ENCODE peak calls at places on chromosome 18, in six cellular contexts. One of them, this sample, is unnamed.
A peak's percentile ranks its signal among the peaks of the same experiment; 100 is the strongest.

GRCh38 chr18:66196805-66197204 is 407.1 kb downstream of the CDH19 start:
- DNase-seq in lower lobe of right lung: no peak
- DNase-seq in fibroblast of lung: no peak
- DNase-seq in adrenal gland: no peak
- DNase-seq in A549: no peak
- DNase-seq in HCT116: no peak
- DNase-seq in this sample: no peak

GRCh38 chr18:68445668-68446426 is 269.1 kb downstream of the TMX3 start:
- DNase-seq in lower lobe of right lung: no peak
- DNase-seq in fibroblast of lung: no peak
- DNase-seq in adrenal gland: no peak
- DNase-seq in A549: no peak
- DNase-seq in HCT116: no peak
- DNase-seq in this sample: no peak

GRCh38 chr18:67862069-67862468 is 345.5 kb upstream of the DSEL start:
- DNase-seq in lower lobe of right lung: no peak
- DNase-seq in fibroblast of lung: peak; percentile 69
- DNase-seq in adrenal gland: no peak
- DNase-seq in A549: no peak
- DNase-seq in HCT116: no peak
- DNase-seq in this sample: no peak

GRCh38 chr18:46343940-46344372 is 239.8 kb downstream of the HAUS1 start:
- DNase-seq in lower lobe of right lung: peak; percentile 61
- DNase-seq in fibroblast of lung: no peak
- DNase-seq in adrenal gland: peak; percentile 26
- DNase-seq in A549: no peak
- DNase-seq in HCT116: no peak
- DNase-seq in this sample: no peak

GRCh38 chr18:74840492-74841167 is 243.0 kb downstream of the ZNF407 start:
- DNase-seq in lower lobe of right lung: no peak
- DNase-seq in fibroblast of lung: peak; percentile 63
- DNase-seq in adrenal gland: no peak
- DNase-seq in A549: no peak
- DNase-seq in HCT116: no peak
- DNase-seq in this sample: no peak

GRCh38 chr18:13910986-13911385 is 4.3 kb downstream of the MC2R start:
- DNase-seq in lower lobe of right lung: no peak
- DNase-seq in fibroblast of lung: no peak
- DNase-seq in adrenal gland: no peak
- DNase-seq in A549: no peak
- DNase-seq in HCT116: no peak
- DNase-seq in this sample: no peak

GRCh38 chr18:8337216-8337615 is 272.0 kb upstream of the RAB12 start:
- DNase-seq in lower lobe of right lung: no peak
- DNase-seq in fibroblast of lung: peak; percentile 56
- DNase-seq in adrenal gland: no peak
- DNase-seq in A549: no peak
- DNase-seq in HCT116: no peak
- DNase-seq in this sample: no peak

GRCh38 chr18:9741821-9742541 is 33.9 kb downstream of the RAB31 start:
- DNase-seq in lower lobe of right lung: no peak
- DNase-seq in fibroblast of lung: no peak
- DNase-seq in adrenal gland: peak; percentile 49
- DNase-seq in A549: no peak
- DNase-seq in HCT116: no peak
- DNase-seq in this sample: no peak

GRCh38 chr18:655445-655844 is 2.0 kb upstream of the TYMS start:
- DNase-seq in lower lobe of right lung: no peak
- DNase-seq in fibroblast of lung: no peak
- DNase-seq in adrenal gland: no peak
- DNase-seq in A549: no peak
- DNase-seq in HCT116: no peak
- DNase-seq in this sample: no peak

GRCh38 chr18:45505497-45506206 is 109.6 kb upstream of the SLC14A2 start:
- DNase-seq in lower lobe of right lung: no peak
- DNase-seq in fibroblast of lung: peak; percentile 36
- DNase-seq in adrenal gland: no peak
- DNase-seq in A549: no peak
- DNase-seq in HCT116: no peak
- DNase-seq in this sample: no peak

GRCh38 chr18:23283933-23284430 is 148.7 kb downstream of the CABLES1 start:
- DNase-seq in lower lobe of right lung: no peak
- DNase-seq in fibroblast of lung: peak; percentile 79
- DNase-seq in adrenal gland: peak; percentile 30
- DNase-seq in A549: peak; percentile 33
- DNase-seq in HCT116: peak; percentile 65
- DNase-seq in this sample: no peak

GRCh38 chr18:3689986-3690681 is 240.2 kb downstream of the TGIF1 start:
- DNase-seq in lower lobe of right lung: no peak
- DNase-seq in fibroblast of lung: no peak
- DNase-seq in adrenal gland: no peak
- DNase-seq in A549: no peak
- DNase-seq in HCT116: no peak
- DNase-seq in this sample: no peak

GRCh38 chr18:64403784-64404498 is 255.1 kb upstream of the LINC00305 start:
- DNase-seq in lower lobe of right lung: no peak
- DNase-seq in fibroblast of lung: no peak
- DNase-seq in adrenal gland: no peak
- DNase-seq in A549: no peak
- DNase-seq in HCT116: no peak
- DNase-seq in this sample: no peak

GRCh38 chr18:34495434-34495833 is 214.7 kb upstream of the DTNA start:
- DNase-seq in lower lobe of right lung: no peak
- DNase-seq in fibroblast of lung: no peak
- DNase-seq in adrenal gland: no peak
- DNase-seq in A549: no peak
- DNase-seq in HCT116: no peak
- DNase-seq in this sample: no peak

GRCh38 chr18:58255701-58256311 is 211.8 kb downstream of the NEDD4L start:
- DNase-seq in lower lobe of right lung: no peak
- DNase-seq in fibroblast of lung: no peak
- DNase-seq in adrenal gland: no peak
- DNase-seq in A549: no peak
- DNase-seq in HCT116: no peak
- DNase-seq in this sample: no peak

GRCh38 chr18:50928551-50928950 is 39.3 kb upstream of the ELAC1 start:
- DNase-seq in lower lobe of right lung: no peak
- DNase-seq in fibroblast of lung: peak; percentile 39
- DNase-seq in adrenal gland: no peak
- DNase-seq in A549: no peak
- DNase-seq in HCT116: no peak
- DNase-seq in this sample: no peak

GRCh38 chr18:5879479-5879882 is 15.8 kb downstream of the TMEM200C start:
- DNase-seq in lower lobe of right lung: no peak
- DNase-seq in fibroblast of lung: peak; percentile 44
- DNase-seq in adrenal gland: no peak
- DNase-seq in A549: no peak
- DNase-seq in HCT116: no peak
- DNase-seq in this sample: peak; percentile 11

GRCh38 chr18:52160652-52161051 is 179.3 kb upstream of the DCC start:
- DNase-seq in lower lobe of right lung: no peak
- DNase-seq in fibroblast of lung: peak; percentile 51
- DNase-seq in adrenal gland: no peak
- DNase-seq in A549: no peak
- DNase-seq in HCT116: no peak
- DNase-seq in this sample: no peak

GRCh38 chr18:13429016-13429415 is 210.5 kb downstream of the LDLRAD4 start:
- DNase-seq in lower lobe of right lung: no peak
- DNase-seq in fibroblast of lung: no peak
- DNase-seq in adrenal gland: no peak
- DNase-seq in A549: no peak
- DNase-seq in HCT116: no peak
- DNase-seq in this sample: no peak

GRCh38 chr18:35386600-35387366 is 9.6 kb upstream of the ZNF396 start:
- DNase-seq in lower lobe of right lung: peak; percentile 59
- DNase-seq in fibroblast of lung: peak; percentile 74
- DNase-seq in adrenal gland: peak; percentile 77
- DNase-seq in A549: peak; percentile 59
- DNase-seq in HCT116: peak; percentile 69
- DNase-seq in this sample: peak; percentile 63

GRCh38 chr18:8287184-8287885 is 321.9 kb upstream of the RAB12 start:
- DNase-seq in lower lobe of right lung: no peak
- DNase-seq in fibroblast of lung: no peak
- DNase-seq in adrenal gland: no peak
- DNase-seq in A549: no peak
- DNase-seq in HCT116: no peak
- DNase-seq in this sample: no peak

GRCh38 chr18:53984021-53984420 is 240.4 kb downstream of the MBD2 start:
- DNase-seq in lower lobe of right lung: no peak
- DNase-seq in fibroblast of lung: peak; percentile 13
- DNase-seq in adrenal gland: no peak
- DNase-seq in A549: no peak
- DNase-seq in HCT116: no peak
- DNase-seq in this sample: no peak

DNA sequence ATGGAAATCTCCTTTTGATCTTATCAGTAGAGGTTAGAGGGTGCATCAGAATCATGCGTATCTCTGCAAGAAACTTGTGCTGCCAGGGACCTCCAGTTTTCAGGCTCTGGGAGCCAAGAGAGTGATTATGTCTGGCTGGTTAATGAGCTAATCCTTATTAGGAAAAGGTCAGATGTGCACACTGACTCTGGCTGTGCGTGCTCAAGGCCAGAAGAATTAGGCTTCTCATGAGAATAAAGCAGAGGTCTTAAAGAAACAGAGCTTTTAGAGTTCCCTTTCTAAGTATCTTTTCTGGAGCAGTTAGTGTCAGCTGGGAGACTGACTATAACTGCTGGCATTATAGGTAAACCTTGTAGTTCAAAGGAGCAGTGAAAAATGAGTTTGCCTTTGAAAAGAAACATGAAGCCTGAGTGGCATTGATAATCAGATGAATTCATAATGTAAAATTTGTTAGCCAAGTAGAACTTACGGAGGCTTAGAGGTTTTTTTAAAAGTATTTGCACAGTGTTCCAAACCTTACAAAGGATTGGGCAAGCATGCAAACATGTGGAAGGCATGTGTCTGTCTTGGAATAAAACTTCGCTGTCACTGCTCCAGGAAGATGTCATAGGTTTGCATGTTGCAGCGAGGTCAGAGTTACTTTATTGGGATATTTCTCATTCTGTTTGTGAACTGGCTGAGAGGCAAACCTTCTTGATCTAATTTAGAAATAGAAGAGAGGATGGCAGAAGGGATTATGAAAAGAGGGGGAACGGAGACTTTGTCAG is 151.7 kb downstream of the ARHGAP28 start:
- DNase-seq in lower lobe of right lung: no peak
- DNase-seq in fibroblast of lung: peak; percentile 37
- DNase-seq in adrenal gland: no peak
- DNase-seq in A549: no peak
- DNase-seq in HCT116: no peak
- DNase-seq in this sample: peak; percentile 8
- H3K27ac ChIP-seq in lower lobe of right lung: no peak overlapping the region
- H3K27ac ChIP-seq in fibroblast of lung: no peak overlapping the region
- H3K27ac ChIP-seq in adrenal gland: peak overlapping the region; percentile 34
- H3K27ac ChIP-seq in A549: no peak overlapping the region
- H3K27ac ChIP-seq in HCT116: no peak overlapping the region
- H3K27ac ChIP-seq in this sample: no peak overlapping the region

DNA sequence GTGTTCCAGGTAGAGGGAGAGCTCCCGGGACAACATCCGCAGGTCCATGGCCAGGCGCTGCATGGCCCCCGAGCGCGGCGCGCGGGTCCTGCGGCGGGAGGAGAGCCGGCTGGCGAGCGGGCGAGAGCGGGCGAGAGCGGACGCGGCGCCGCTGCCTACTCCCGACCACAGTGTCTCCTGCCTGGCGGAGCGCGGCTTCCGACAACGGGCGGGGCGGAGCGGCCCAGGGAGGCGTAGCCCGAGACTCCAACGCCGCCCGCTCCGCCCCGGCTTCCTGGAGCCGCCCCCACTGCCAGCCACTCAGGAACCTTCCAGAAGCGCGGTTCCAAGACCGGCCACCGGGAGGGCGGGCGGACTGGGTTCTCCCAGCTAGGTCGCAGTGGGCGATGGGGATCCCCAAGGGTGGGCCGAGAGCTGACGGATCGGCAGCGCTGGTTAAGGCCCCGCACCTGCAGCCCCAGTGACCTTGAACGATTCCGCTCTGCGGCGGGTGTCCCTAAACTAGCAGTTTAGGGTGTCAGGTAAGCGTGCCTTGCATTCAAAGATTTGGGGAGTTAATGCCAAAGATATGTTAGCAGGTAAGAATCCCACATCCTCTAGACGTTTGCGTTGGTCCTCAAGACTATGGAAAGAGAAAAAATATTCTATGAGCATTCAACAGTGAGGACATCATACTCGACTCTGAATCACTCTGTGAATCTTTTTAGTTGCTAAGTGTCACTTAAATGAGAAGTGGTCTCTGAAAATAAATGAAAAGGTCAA is at the start of gene ABHD3:
- DNase-seq in lower lobe of right lung: peak; percentile 97
- DNase-seq in fibroblast of lung: peak; percentile 88
- DNase-seq in adrenal gland: peak; percentile 93
- DNase-seq in A549: peak; percentile 61
- DNase-seq in HCT116: peak; percentile 75
- DNase-seq in this sample: peak; percentile 62
- TF ChIP-seq CTCF in lower lobe of right lung: peak; percentile 61
- TF ChIP-seq CTCF in fibroblast of lung: peak; percentile 34
- TF ChIP-seq CTCF in adrenal gland: peak; percentile 44
- TF ChIP-seq CTCF in A549: no peak
- TF ChIP-seq CTCF in HCT116: peak; percentile 24
- TF ChIP-seq CTCF in this sample: peak; percentile 45

DNA sequence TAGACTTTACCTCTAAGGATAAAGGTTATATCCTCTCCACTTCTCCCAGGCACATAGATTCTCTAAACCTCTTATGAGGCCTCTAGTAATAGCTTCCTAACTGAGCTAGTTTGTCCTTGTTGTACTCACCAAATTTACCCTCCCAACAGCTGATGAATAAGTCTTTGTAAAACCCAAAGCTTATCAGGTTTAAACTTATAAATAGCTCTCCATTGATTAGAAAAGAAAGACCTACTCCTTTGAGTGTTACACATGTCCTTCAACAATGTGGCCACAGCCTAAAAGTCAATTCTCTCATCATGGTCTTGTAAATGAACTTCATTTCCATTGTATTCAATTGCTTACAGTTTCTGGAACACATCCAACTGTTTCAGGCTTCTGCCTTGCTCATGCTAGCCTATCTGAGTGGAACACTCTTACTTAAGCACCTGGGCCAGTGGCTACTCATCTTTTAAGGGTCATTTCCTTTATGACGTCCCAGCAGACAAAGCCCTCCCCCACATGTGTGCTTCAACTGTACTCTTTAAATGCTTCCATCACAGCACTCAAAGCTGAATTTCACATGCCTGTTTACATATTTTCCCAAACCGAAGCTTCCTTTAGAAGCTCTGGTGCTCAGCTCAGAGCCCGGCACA is 131.6 kb downstream of the CDH2 start:
- DNase-seq in lower lobe of right lung: no peak
- DNase-seq in fibroblast of lung: peak; percentile 88
- DNase-seq in adrenal gland: no peak
- DNase-seq in A549: no peak
- DNase-seq in HCT116: no peak
- DNase-seq in this sample: peak; percentile 26
- H3K27ac ChIP-seq in lower lobe of right lung: no peak overlapping the region
- H3K27ac ChIP-seq in fibroblast of lung: no peak overlapping the region
- H3K27ac ChIP-seq in adrenal gland: no peak overlapping the region
- H3K27ac ChIP-seq in A549: no peak overlapping the region
- H3K27ac ChIP-seq in HCT116: no peak overlapping the region
- H3K27ac ChIP-seq in this sample: no peak overlapping the region

DNA sequence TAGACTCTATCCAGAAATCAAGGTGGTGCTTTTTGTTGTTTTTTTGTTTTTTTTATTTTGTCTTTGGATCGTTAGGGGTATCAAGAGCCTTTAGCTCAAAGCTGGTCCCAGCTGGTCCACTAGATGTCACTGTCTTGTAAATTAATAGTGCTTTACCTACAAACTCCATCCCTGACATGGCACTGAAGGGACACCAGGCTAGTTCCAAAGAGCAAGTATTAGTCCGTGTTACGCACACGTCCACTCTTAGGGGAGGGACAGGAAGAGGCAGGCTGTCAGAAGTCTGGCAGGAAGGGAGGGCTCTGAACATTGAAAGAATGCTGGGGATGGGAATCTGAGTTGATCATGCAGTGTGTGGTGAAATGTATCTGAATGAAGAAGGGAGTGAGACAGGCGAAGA is 85.9 kb upstream of the CCBE1 start:
- DNase-seq in lower lobe of right lung: no peak
- DNase-seq in fibroblast of lung: peak; percentile 60
- DNase-seq in adrenal gland: peak; percentile 62
- DNase-seq in A549: peak; percentile 27
- DNase-seq in HCT116: peak; percentile 85
- DNase-seq in this sample: no peak
- TF ChIP-seq CTCF in lower lobe of right lung: peak; percentile 23
- TF ChIP-seq CTCF in fibroblast of lung: peak; percentile 63
- TF ChIP-seq CTCF in adrenal gland: peak; percentile 35
- TF ChIP-seq CTCF in A549: peak; percentile 52
- TF ChIP-seq CTCF in HCT116: peak; percentile 78
- TF ChIP-seq CTCF in this sample: peak; percentile 65

This sample was measured in AG04450.